ENCODE peak calls at places on chromosome 21, in seven cellular contexts. O is mesendoderm, M is IMR-90, U is H9, J is H1, W is neuronal stem cell, B is trophoblast cell. V is an unnamed sample.

GRCh38 chr21:15210235-15210678 is 145.5 kb upstream of the NRIP1 start:
- DNase-seq in J (no peak), B (peak; percentile 97), O (peak; percentile 26), U (peak; percentile 29), W (no peak), M (no peak), V (peak; percentile 27)

GRCh38 chr21:34881894-34882371 is 167.2 kb downstream of the RUNX1 start:
- DNase-seq in W (no peak), O (no peak), U (no peak), J (no peak), B (peak; percentile 94), M (peak; percentile 92), V (peak; percentile 79)

GRCh38 chr21:25080706-25081495 is 526.4 kb downstream of the MRPL39 start:
- DNase-seq in U (no peak), M (peak; percentile 7), B (no peak), O (no peak), W (no peak), J (no peak), V (no peak)

GRCh38 chr21:16942703-16943102 is 570.1 kb upstream of the CXADR start:
- DNase-seq in W (no peak), O (peak; percentile 88), B (no peak), U (peak; percentile 69), M (peak; percentile 17), J (peak; percentile 51), V (peak; percentile 9)

GRCh38 chr21:34722684-34723300 is 54.0 kb downstream of the CLIC6 start:
- DNase-seq in B (peak; percentile 15), J (peak; percentile 78), W (peak; percentile 18), U (peak; percentile 70), M (no peak), O (peak; percentile 59), V (no peak)

GRCh38 chr21:27023186-27023585 is 56.3 kb upstream of the ADAMTS5 start:
- DNase-seq in J (no peak), U (no peak), M (no peak), B (peak; percentile 56), O (no peak), W (no peak), V (no peak)

GRCh38 chr21:35525443-35525842 is 476.3 kb upstream of the RUNX1 start:
- DNase-seq in U (no peak), J (no peak), B (no peak), O (no peak), M (peak; percentile 54), W (no peak), V (no peak)

GRCh38 chr21:34599534-34600101 is 15.3 kb downstream of the RCAN1 start:
- DNase-seq in O (no peak), B (no peak), M (no peak), W (no peak), J (no peak), U (no peak), V (peak; percentile 18)

GRCh38 chr21:29504751-29505321 is 206.1 kb downstream of the BACH1 start:
- DNase-seq in J (no peak), M (peak; percentile 72), U (no peak), O (peak; percentile 27), W (no peak), B (peak; percentile 93), V (no peak)

GRCh38 chr21:38621132-38621531 is 122.9 kb upstream of the ERG start:
- DNase-seq in M (no peak), W (no peak), B (no peak), O (peak; percentile 46), J (no peak), U (no peak), V (no peak)

GRCh38 chr21:8989261-8989882 is 1532.0 kb upstream of the TPTE start:
- DNase-seq in B (no peak), O (no peak), M (no peak), U (no peak), J (no peak), W (no peak), V (no peak)

GRCh38 chr21:29546071-29546470 is 247.3 kb downstream of the BACH1 start:
- DNase-seq in U (no peak), B (no peak), J (no peak), W (no peak), M (peak; percentile 22), O (no peak), V (no peak)

GRCh38 chr21:27268290-27268689 is 301.4 kb upstream of the ADAMTS5 start:
- DNase-seq in W (no peak), J (no peak), U (no peak), M (peak; percentile 57), O (no peak), B (no peak), V (no peak)

GRCh38 chr21:45959779-45960390 is 21.7 kb upstream of the COL6A1 start:
- DNase-seq in O (no peak), U (no peak), B (no peak), W (no peak), M (no peak), J (no peak), V (no peak)

GRCh38 chr21:45965084-45965826 is 16.3 kb upstream of the COL6A1 start:
- DNase-seq in O (no peak), J (no peak), W (no peak), U (no peak), B (no peak), M (no peak), V (no peak)

GRCh38 chr21:45964649-45965048 is 16.9 kb upstream of the COL6A1 start:
- DNase-seq in B (no peak), M (no peak), O (no peak), J (no peak), W (no peak), U (no peak), V (no peak)

GRCh38 chr21:45962531-45963224 is 18.9 kb upstream of the COL6A1 start:
- DNase-seq in B (no peak), U (no peak), J (no peak), O (no peak), W (no peak), M (no peak), V (no peak)

GRCh38 chr21:45963225-45963555 is 18.4 kb upstream of the COL6A1 start:
- DNase-seq in M (peak; percentile 52), J (no peak), B (no peak), W (no peak), O (no peak), U (no peak), V (no peak)
- H3K9ac ChIP-seq in M (no peak overlapping the region), J (no peak overlapping the region), B (no peak overlapping the region), W (no peak overlapping the region), O (no peak overlapping the region), U (no peak overlapping the region), V (no peak overlapping the region)

GRCh38 chr21:41780337-41781046 is 13.6 kb upstream of the RIPK4 start:
- DNase-seq in O (no peak), W (no peak), U (no peak), M (no peak), J (no peak), B (no peak), V (no peak)

GRCh38 chr21:41779659-41780058 is 12.8 kb upstream of the RIPK4 start:
- DNase-seq in O (no peak), U (no peak), J (no peak), W (no peak), B (peak; percentile 10), M (no peak), V (no peak)

GRCh38 chr21:41778974-41779600 is 12.2 kb upstream of the RIPK4 start:
- DNase-seq in O (peak; percentile 72), M (no peak), U (peak; percentile 75), J (no peak), W (no peak), B (peak; percentile 40), V (no peak)

GRCh38 chr21:41783476-41784150 is 16.8 kb upstream of the RIPK4 start:
- DNase-seq in O (no peak), U (no peak), J (no peak), W (no peak), M (no peak), B (peak; percentile 100), V (no peak)

DNA sequence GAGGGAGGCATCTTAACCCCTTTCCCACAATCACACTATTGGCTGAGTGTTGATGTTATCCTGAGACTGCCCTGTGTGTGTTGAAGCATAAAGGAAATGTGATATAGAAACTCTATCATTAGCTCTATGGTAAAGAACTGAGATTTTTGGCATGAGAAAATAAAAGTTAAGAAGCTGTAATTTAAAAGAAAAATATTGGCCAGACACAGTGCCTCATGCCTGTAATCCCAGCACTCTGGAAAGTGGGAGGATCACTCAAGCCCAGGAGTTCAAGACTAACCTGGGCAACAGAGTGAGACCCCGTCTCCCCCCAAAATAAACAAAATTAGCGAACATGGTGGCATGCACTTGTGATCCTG is 14.2 kb upstream of the RIPK4 start:
- DNase-seq in U (no peak), M (no peak), B (no peak), W (no peak), O (no peak), J (no peak), V (no peak)
- H3K18ac ChIP-seq in U (no peak overlapping the region), M (no peak overlapping the region), B (no peak overlapping the region), W (no peak overlapping the region), O (no peak overlapping the region), J (no peak overlapping the region), V (no peak overlapping the region)

DNA sequence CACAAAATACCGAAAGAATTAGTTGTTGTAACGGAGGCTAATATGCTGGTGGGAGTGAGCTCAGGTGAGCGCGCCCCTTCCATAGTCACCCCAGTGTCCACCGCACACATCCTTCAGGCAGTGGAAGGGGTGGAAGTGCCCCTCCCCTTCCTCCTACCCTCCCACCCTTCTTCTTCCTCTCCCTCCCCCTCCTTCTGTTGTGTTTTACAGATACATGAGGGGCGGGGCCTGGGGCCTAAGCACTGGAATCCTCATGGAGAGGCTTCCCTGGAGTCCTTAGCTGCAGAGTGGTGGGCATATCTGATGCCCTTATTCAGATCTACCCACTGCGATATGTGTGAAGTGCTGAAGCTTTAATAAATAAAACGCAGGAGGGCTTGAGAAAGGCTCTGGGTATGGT is 10.3 kb upstream of the ADARB1 start:
- DNase-seq in B (no peak), M (no peak), O (peak; percentile 48), U (peak; percentile 58), J (no peak), W (no peak), V (no peak)
- H3K9ac ChIP-seq in B (no peak overlapping the region), M (no peak overlapping the region), O (no peak overlapping the region), U (no peak overlapping the region), J (no peak overlapping the region), W (no peak overlapping the region), V (no peak overlapping the region)

GRCh38 chr21:22889445-22889844 is 1891.2 kb downstream of the NCAM2 start:
- DNase-seq in M (no peak), W (no peak), U (no peak), J (no peak), B (no peak), O (no peak), V (no peak)

GRCh38 chr21:22881131-22881530 is 1882.9 kb downstream of the NCAM2 start:
- DNase-seq in W (no peak), J (no peak), M (no peak), O (peak; percentile 94), U (no peak), B (no peak), V (no peak)

GRCh38 chr21:22885079-22885478 is 1886.9 kb downstream of the NCAM2 start:
- DNase-seq in W (no peak), O (peak; percentile 86), B (no peak), U (no peak), J (no peak), M (no peak), V (no peak)

GRCh38 chr21:22880573-22880972 is 1882.4 kb downstream of the NCAM2 start:
- DNase-seq in M (no peak), U (no peak), W (no peak), J (no peak), B (no peak), O (no peak), V (no peak)

DNA sequence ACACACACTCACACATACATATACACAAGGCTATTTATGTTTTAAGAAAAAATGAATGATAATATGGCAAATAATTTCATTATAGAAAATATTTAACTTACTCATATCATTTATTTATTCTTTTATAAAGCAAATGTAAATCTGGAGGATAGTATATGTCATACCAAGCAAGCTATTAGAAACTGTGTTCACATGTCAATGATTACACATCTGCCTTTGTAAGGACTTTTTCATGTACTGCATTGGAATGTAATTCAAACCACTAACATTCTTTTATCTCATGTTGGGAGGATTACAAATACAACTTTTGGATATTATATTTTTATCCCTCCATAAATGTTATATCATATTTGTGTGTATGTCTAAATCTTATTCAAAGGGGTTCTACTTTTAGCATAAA is 1887.4 kb downstream of the NCAM2 start:
- DNase-seq in M (no peak), U (no peak), O (no peak), B (no peak), J (no peak), W (no peak), V (no peak)
- H3K18ac ChIP-seq in M (no peak overlapping the region), U (no peak overlapping the region), O (no peak overlapping the region), B (no peak overlapping the region), J (no peak overlapping the region), W (no peak overlapping the region), V (no peak overlapping the region)

V was measured in mesenchymal stem cell.